ENCODE peak calls at places on chromosomes 7 and 10, in ten cellular contexts. F is IMR-90; K is GM23248; Q is hepatocyte; V is neuronal stem cell; G is esophagus squamous epithelium; S is CD4-positive, alpha-beta memory T cell; I is lower lobe of right lung; Z is right atrium auricular region; B is ovary. T is an unnamed sample.

GRCh38 chr7:111560773-111561658 is 1.3 kb downstream of the IMMP2L start:
- DNase-seq in F (peak; percentile 50), K (peak; percentile 33), Q (peak; percentile 19), V (no peak), G (no peak), S (no peak), I (no peak), Z (no peak), B (no peak), T (no peak)

GRCh38 chr10:72098301-72099053 is 10.1 kb upstream of the SPOCK2 start:
- DNase-seq in F (no peak), K (no peak), Q (peak; percentile 81), V (no peak), G (no peak), S (no peak), I (no peak), Z (no peak), B (no peak), T (no peak)

GRCh38 chr7:131359136-131359776 is 31.6 kb downstream of the MKLN1 start:
- DNase-seq in F (peak; percentile 69), K (no peak), Q (no peak), V (no peak), G (no peak), S (no peak), I (no peak), Z (no peak), B (no peak), T (no peak)

GRCh38 chr7:28435152-28435551 is 22.8 kb downstream of the CREB5 start:
- DNase-seq in F (no peak), K (no peak), Q (no peak), V (no peak), G (no peak), S (no peak), I (no peak), Z (no peak), B (no peak), T (no peak)

GRCh38 chr10:80196270-80196949 is 8.9 kb downstream of the ANXA11 start:
- DNase-seq in F (peak; percentile 61), K (peak; percentile 82), Q (peak; percentile 88), V (no peak), G (no peak), S (peak; percentile 44), I (peak; percentile 82), Z (peak; percentile 80), B (no peak), T (peak; percentile 63)

GRCh38 chr10:119233821-119234220 is 26.4 kb downstream of the GRK5 start:
- DNase-seq in F (peak; percentile 82), K (no peak), Q (no peak), V (no peak), G (no peak), S (no peak), I (no peak), Z (no peak), B (no peak), T (no peak)

GRCh38 chr7:96794063-96794462 is 84.4 kb upstream of the SEM1 start:
- DNase-seq in F (no peak), K (no peak), Q (no peak), V (no peak), G (no peak), S (no peak), I (no peak), Z (no peak), B (no peak), T (no peak)

GRCh38 chr10:129969528-129970264 is 5.6 kb upstream of the EBF3 start:
- DNase-seq in F (no peak), K (no peak), Q (no peak), V (peak; percentile 24), G (no peak), S (no peak), I (peak; percentile 28), Z (no peak), B (no peak), T (no peak)

GRCh38 chr7:69748530-69748929 is 150.3 kb downstream of the AUTS2 start:
- DNase-seq in F (no peak), K (peak; percentile 36), Q (no peak), V (no peak), G (no peak), S (no peak), I (no peak), Z (no peak), B (no peak), T (no peak)

GRCh38 chr10:75319274-75319673 is 82.3 kb downstream of the ZNF503 start:
- DNase-seq in F (no peak), K (no peak), Q (no peak), V (no peak), G (no peak), S (no peak), I (no peak), Z (no peak), B (no peak), T (no peak)

GRCh38 chr10:2733278-2733963 is 333.9 kb upstream of the PFKP start:
- DNase-seq in F (no peak), K (no peak), Q (no peak), V (no peak), G (no peak), S (no peak), I (no peak), Z (no peak), B (no peak), T (no peak)

GRCh38 chr7:87574630-87575029 is 26.1 kb downstream of the ABCB1 start:
- DNase-seq in F (peak; percentile 86), K (peak; percentile 87), Q (peak; percentile 6), V (no peak), G (no peak), S (no peak), I (no peak), Z (no peak), B (no peak), T (no peak)

GRCh38 chr10:360653-361052 is 225.4 kb downstream of the ZMYND11 start:
- DNase-seq in F (no peak), K (no peak), Q (no peak), V (no peak), G (no peak), S (no peak), I (no peak), Z (no peak), B (no peak), T (no peak)

GRCh38 chr7:131538071-131538790 is 18.2 kb downstream of the PODXL start:
- DNase-seq in F (peak; percentile 23), K (peak; percentile 70), Q (peak; percentile 48), V (no peak), G (no peak), S (no peak), I (no peak), Z (no peak), B (no peak), T (no peak)

GRCh38 chr10:129344506-129344905 is 122.5 kb upstream of the MGMT start:
- DNase-seq in F (no peak), K (no peak), Q (no peak), V (no peak), G (no peak), S (no peak), I (no peak), Z (peak; percentile 28), B (no peak), T (no peak)

GRCh38 chr10:31756131-31757119 is 172.2 kb downstream of the ARHGAP12 start:
- DNase-seq in F (no peak), K (no peak), Q (no peak), V (no peak), G (no peak), S (no peak), I (no peak), Z (no peak), B (no peak), T (no peak)

GRCh38 chr10:110671788-110672579 is 27.8 kb downstream of the RBM20 start:
- DNase-seq in F (peak; percentile 67), K (peak; percentile 89), Q (peak; percentile 84), V (peak; percentile 63), G (peak; percentile 2), S (peak; percentile 64), I (peak; percentile 77), Z (peak; percentile 81), B (peak; percentile 23), T (peak; percentile 59)

GRCh38 chr7:106890952-106891351 is 25.9 kb downstream of the PIK3CG start:
- DNase-seq in F (no peak), K (no peak), Q (no peak), V (no peak), G (no peak), S (no peak), I (no peak), Z (no peak), B (no peak), T (no peak)
- H3K36me3 ChIP-seq in F (no peaks in the 10 kb centered on the region), K (no peaks in the 10 kb centered on the region), Q (no peaks in the 10 kb centered on the region), V (no peaks in the 10 kb centered on the region), G (no peaks in the 10 kb centered on the region), S (peaks cover 66% of the 10 kb centered on the region), I (peaks cover 7% of the 10 kb centered on the region), Z (no peaks in the 10 kb centered on the region), B (no peaks in the 10 kb centered on the region), T (peaks cover 45% of the 10 kb centered on the region)

DNA sequence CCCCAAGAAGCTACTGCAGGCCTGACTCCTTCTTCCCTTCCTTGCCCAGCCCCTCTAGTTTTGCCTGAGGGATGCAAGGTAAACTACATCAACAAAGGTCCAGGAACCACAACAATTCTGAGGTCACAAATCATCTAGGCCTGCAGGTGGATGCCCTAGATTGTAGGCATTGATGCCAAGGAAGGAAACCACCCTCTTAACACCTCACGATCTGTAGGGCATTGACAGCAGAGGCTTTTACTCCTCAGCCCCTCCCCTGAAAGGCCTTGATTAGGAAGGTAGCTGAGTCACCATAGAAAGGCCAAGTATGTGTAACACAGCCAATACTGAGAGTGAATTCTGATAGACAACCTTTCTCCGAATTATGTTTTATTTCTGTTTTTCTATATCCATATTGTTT is 46.7 kb upstream of the FAM3C start:
- DNase-seq in F (no peak), K (no peak), Q (no peak), V (no peak), G (no peak), S (peak; percentile 62), I (no peak), Z (no peak), B (no peak), T (no peak)
- H3K4me3 ChIP-seq in F (no peak overlapping the region), K (no peak overlapping the region), Q (no peak overlapping the region), V (no peak overlapping the region), G (no peak overlapping the region), S (no peak overlapping the region), I (no peak overlapping the region), Z (no peak overlapping the region), B (no peak overlapping the region), T (no peak overlapping the region)

DNA sequence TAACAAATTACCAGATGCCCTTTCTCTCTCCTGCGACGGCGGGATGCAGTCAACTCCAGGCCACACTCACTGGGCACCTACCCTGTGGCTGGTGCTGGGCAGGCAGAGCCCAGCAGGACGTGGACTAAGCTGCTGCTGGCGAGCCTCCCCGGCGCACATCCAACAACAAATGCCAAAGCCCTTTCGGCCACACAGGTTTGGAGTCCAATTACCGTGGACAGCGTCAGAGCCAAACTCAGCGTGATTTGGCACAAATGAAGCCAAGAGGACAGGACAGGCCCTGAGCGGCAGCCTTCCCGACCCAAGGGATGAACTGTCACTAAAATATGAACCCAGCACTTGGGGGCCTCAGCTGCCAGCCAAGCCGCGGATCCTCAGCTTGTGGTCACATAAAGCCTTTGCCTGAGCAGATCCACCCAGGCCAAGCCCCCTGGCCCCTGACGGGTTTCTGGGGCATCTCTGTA is 28.4 kb downstream of the DAGLB start:
- DNase-seq in F (no peak), K (no peak), Q (no peak), V (no peak), G (no peak), S (no peak), I (no peak), Z (no peak), B (no peak), T (no peak)
- H3K36me3 ChIP-seq in F (peaks cover 49% of the 10 kb centered on the region), K (peaks cover 28% of the 10 kb centered on the region), Q (no peaks in the 10 kb centered on the region), V (peaks cover 77% of the 10 kb centered on the region), G (peaks cover 13% of the 10 kb centered on the region), S (peaks cover 13% of the 10 kb centered on the region), I (peaks cover 83% of the 10 kb centered on the region), Z (peaks cover 40% of the 10 kb centered on the region), B (no peaks in the 10 kb centered on the region), T (peaks cover 23% of the 10 kb centered on the region)

GRCh38 chr7:23468721-23469149 is 1.6 kb downstream of the IGF2BP3 start:
- DNase-seq in F (no peak), K (no peak), Q (peak; percentile 46), V (no peak), G (no peak), S (no peak), I (no peak), Z (no peak), B (no peak), T (no peak)
- H3K4me3 ChIP-seq in F (peak overlapping the region; percentile 57), K (peak overlapping the region; percentile 82), Q (peak overlapping the region; percentile 69), V (peak overlapping the region; percentile 89), G (peak overlapping the region; percentile 31), S (no peak overlapping the region), I (peak overlapping the region; percentile 43), Z (peak overlapping the region; percentile 33), B (peak overlapping the region; percentile 23), T (peak overlapping the region; percentile 39)